ENCODE peak calls at places on chromosome 20, in eight cellular contexts. One of them, this sample, is unnamed.

GRCh38 chr20:58890454-58891075 is 38.0 kb downstream of the GNAS start:
- DNase-seq in H1: peak; percentile 76
- DNase-seq in cardiac muscle cell: peak; percentile 95
- DNase-seq in colonic mucosa: peak; percentile 72
- DNase-seq in IMR-90: peak; percentile 77
- DNase-seq in AG04450: no peak
- DNase-seq in lower lobe of right lung: peak; percentile 83
- DNase-seq in PC-9: peak; percentile 59
- DNase-seq in this sample: peak; percentile 76

GRCh38 chr20:634526-634925 is 18.5 kb downstream of the SRXN1 start:
- DNase-seq in H1: no peak
- DNase-seq in cardiac muscle cell: no peak
- DNase-seq in lower lobe of right lung: no peak
- DNase-seq in PC-9: no peak
- DNase-seq in colonic mucosa: no peak
- DNase-seq in IMR-90: no peak
- DNase-seq in AG04450: no peak
- DNase-seq in this sample: peak; percentile 19

GRCh38 chr20:56249244-56249955 is 868 bp downstream of the MC3R start:
- DNase-seq in colonic mucosa: peak; percentile 23
- DNase-seq in H1: peak; percentile 76
- DNase-seq in IMR-90: no peak
- DNase-seq in lower lobe of right lung: no peak
- DNase-seq in cardiac muscle cell: no peak
- DNase-seq in AG04450: no peak
- DNase-seq in PC-9: peak; percentile 21
- DNase-seq in this sample: peak; percentile 41

GRCh38 chr20:343107-343506 is 3.8 kb upstream of the NRSN2 start:
- DNase-seq in cardiac muscle cell: no peak
- DNase-seq in IMR-90: no peak
- DNase-seq in colonic mucosa: no peak
- DNase-seq in H1: no peak
- DNase-seq in AG04450: no peak
- DNase-seq in PC-9: no peak
- DNase-seq in lower lobe of right lung: no peak
- DNase-seq in this sample: no peak

GRCh38 chr20:1664911-1665310 is 7.3 kb upstream of the SIRPG start:
- DNase-seq in colonic mucosa: no peak
- DNase-seq in AG04450: no peak
- DNase-seq in cardiac muscle cell: no peak
- DNase-seq in IMR-90: no peak
- DNase-seq in H1: no peak
- DNase-seq in PC-9: no peak
- DNase-seq in lower lobe of right lung: no peak
- DNase-seq in this sample: no peak

GRCh38 chr20:43680976-43681375 is 14.1 kb downstream of the MYBL2 start:
- DNase-seq in cardiac muscle cell: no peak
- DNase-seq in colonic mucosa: no peak
- DNase-seq in lower lobe of right lung: no peak
- DNase-seq in PC-9: no peak
- DNase-seq in AG04450: no peak
- DNase-seq in H1: no peak
- DNase-seq in IMR-90: no peak
- DNase-seq in this sample: no peak

GRCh38 chr20:768426-768978 is at the start of gene SLC52A3:
- DNase-seq in lower lobe of right lung: peak; percentile 69
- DNase-seq in H1: peak; percentile 80
- DNase-seq in PC-9: peak; percentile 94
- DNase-seq in AG04450: no peak
- DNase-seq in colonic mucosa: peak; percentile 91
- DNase-seq in cardiac muscle cell: peak; percentile 36
- DNase-seq in IMR-90: no peak
- DNase-seq in this sample: peak; percentile 65

GRCh38 chr20:44730441-44730840 is 15.2 kb upstream of the KCNK15 start:
- DNase-seq in AG04450: no peak
- DNase-seq in lower lobe of right lung: peak; percentile 9
- DNase-seq in cardiac muscle cell: no peak
- DNase-seq in PC-9: peak; percentile 53
- DNase-seq in IMR-90: peak; percentile 77
- DNase-seq in H1: no peak
- DNase-seq in colonic mucosa: no peak
- DNase-seq in this sample: no peak

GRCh38 chr20:49045440-49046086 is 549 bp upstream of the CSE1L start:
- DNase-seq in AG04450: no peak
- DNase-seq in IMR-90: peak; percentile 6
- DNase-seq in H1: no peak
- DNase-seq in PC-9: peak; percentile 6
- DNase-seq in cardiac muscle cell: peak; percentile 1
- DNase-seq in lower lobe of right lung: peak; percentile 68
- DNase-seq in colonic mucosa: peak; percentile 36
- DNase-seq in this sample: no peak

GRCh38 chr20:63895886-63896135 is 885 bp downstream of the DNAJC5 start:
- DNase-seq in AG04450: no peak
- DNase-seq in lower lobe of right lung: no peak
- DNase-seq in cardiac muscle cell: no peak
- DNase-seq in H1: no peak
- DNase-seq in IMR-90: peak; percentile 20
- DNase-seq in PC-9: no peak
- DNase-seq in colonic mucosa: no peak
- DNase-seq in this sample: no peak

GRCh38 chr20:61980647-61981583 is 84.8 kb downstream of the TAF4 start:
- DNase-seq in H1: no peak
- DNase-seq in PC-9: peak; percentile 40
- DNase-seq in AG04450: no peak
- DNase-seq in colonic mucosa: no peak
- DNase-seq in cardiac muscle cell: peak; percentile 36
- DNase-seq in IMR-90: no peak
- DNase-seq in lower lobe of right lung: no peak
- DNase-seq in this sample: no peak
- TF ChIP-seq CTCF in H1: peak; percentile 59
- TF ChIP-seq CTCF in PC-9: peak; percentile 66
- TF ChIP-seq CTCF in AG04450: peak; percentile 36
- TF ChIP-seq CTCF in colonic mucosa: no peak
- TF ChIP-seq CTCF in cardiac muscle cell: peak; percentile 30
- TF ChIP-seq CTCF in IMR-90: peak; percentile 12
- TF ChIP-seq CTCF in lower lobe of right lung: peak; percentile 41
- TF ChIP-seq CTCF in this sample: peak; percentile 46

DNA sequence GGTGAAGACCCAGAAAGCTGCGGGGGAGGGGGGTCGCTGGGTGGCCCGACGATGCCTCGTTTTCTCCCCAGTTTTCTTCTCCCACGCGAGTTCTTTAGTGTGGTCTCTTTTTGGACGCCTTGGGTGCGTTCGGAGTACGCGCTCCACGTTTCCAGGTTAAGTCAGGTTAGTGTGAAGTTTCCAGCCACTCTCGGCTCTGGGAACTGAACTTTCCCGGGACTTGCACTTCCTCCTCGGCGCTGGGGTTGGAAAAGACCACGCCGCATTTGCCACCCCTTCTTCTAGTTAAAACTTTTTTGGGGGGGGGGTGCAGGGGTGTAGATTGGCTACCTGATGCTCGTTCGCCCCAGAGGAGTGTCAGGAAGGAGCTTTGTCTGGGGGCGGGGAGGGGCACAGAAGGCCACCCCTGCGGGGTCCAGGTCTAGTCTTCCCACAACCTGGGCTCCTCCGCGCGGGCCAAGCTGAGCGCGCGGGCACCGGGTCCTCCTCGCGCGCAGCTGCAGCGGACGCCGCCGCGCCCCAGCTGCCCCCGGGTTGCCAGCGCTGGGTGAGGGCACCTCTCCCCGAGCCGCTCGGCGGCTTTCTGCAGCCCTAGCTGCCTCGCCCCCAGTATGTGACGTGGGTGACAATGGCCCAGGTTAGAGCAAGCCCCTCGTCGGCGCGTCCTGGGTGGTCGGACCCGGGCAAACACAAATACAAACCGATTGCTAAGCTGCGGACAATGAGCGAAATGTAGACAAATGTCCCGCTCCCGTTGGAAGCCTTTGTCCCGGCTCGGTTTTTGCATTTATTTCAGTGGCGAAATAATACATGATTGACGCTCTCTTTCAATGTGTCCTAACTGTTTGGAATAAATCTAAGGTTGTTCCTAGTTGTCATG is 1.7 kb upstream of the NKX2-2 start:
- DNase-seq in IMR-90: no peak
- DNase-seq in lower lobe of right lung: no peak
- DNase-seq in cardiac muscle cell: no peak
- DNase-seq in colonic mucosa: no peak
- DNase-seq in PC-9: no peak
- DNase-seq in H1: peak; percentile 75
- DNase-seq in AG04450: no peak
- DNase-seq in this sample: no peak
- H3K27me3 ChIP-seq in IMR-90: peaks cover 93% of the 10 kb centered on the region
- H3K27me3 ChIP-seq in lower lobe of right lung: peaks cover 100% of the 10 kb centered on the region
- H3K27me3 ChIP-seq in cardiac muscle cell: peaks cover 100% of the 10 kb centered on the region
- H3K27me3 ChIP-seq in colonic mucosa: peaks cover 98% of the 10 kb centered on the region
- H3K27me3 ChIP-seq in PC-9: peaks cover 46% of the 10 kb centered on the region
- H3K27me3 ChIP-seq in H1: peaks cover 84% of the 10 kb centered on the region
- H3K27me3 ChIP-seq in AG04450: peaks cover 94% of the 10 kb centered on the region
- H3K27me3 ChIP-seq in this sample: peaks cover 85% of the 10 kb centered on the region

DNA sequence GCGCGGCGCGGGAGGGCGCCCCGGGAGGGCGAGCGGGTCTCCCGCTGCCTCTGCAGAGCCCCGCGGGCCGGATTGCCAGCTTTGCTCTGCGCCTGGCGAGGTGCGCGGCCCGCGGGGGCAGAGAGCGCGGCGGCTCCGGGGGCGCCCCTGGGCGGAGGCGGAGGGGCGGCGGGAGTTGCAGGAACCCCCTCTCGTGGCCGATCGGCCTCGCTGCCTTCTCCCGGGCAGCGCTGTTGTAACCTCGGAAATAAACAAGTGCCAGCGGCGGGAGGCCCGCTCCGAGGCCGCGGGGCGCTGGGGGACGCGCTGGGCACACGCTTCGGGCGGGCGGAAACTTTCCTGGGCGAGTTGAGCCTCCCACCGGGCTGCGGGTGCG is 1.2 kb downstream of the CDH4 start:
- DNase-seq in cardiac muscle cell: peak; percentile 67
- DNase-seq in PC-9: no peak
- DNase-seq in lower lobe of right lung: no peak
- DNase-seq in AG04450: no peak
- DNase-seq in H1: peak; percentile 65
- DNase-seq in IMR-90: peak; percentile 45
- DNase-seq in colonic mucosa: no peak
- DNase-seq in this sample: no peak
- H3K27ac ChIP-seq in cardiac muscle cell: no peak overlapping the region
- H3K27ac ChIP-seq in PC-9: no peak overlapping the region
- H3K27ac ChIP-seq in lower lobe of right lung: no peak overlapping the region
- H3K27ac ChIP-seq in AG04450: no peak overlapping the region
- H3K27ac ChIP-seq in H1: no peak overlapping the region
- H3K27ac ChIP-seq in IMR-90: peak overlapping the region; percentile 4
- H3K27ac ChIP-seq in colonic mucosa: no peak overlapping the region
- H3K27ac ChIP-seq in this sample: no peak overlapping the region

GRCh38 chr20:57498425-57499400 is 26.2 kb downstream of the CTCFL start:
- DNase-seq in H1: no peak
- DNase-seq in IMR-90: peak; percentile 7
- DNase-seq in cardiac muscle cell: peak; percentile 78
- DNase-seq in AG04450: no peak
- DNase-seq in lower lobe of right lung: no peak
- DNase-seq in colonic mucosa: peak; percentile 40
- DNase-seq in PC-9: peak; percentile 27
- DNase-seq in this sample: peak; percentile 70
- TF ChIP-seq CTCF in H1: peak; percentile 68
- TF ChIP-seq CTCF in IMR-90: peak; percentile 43
- TF ChIP-seq CTCF in cardiac muscle cell: peak; percentile 50
- TF ChIP-seq CTCF in AG04450: peak; percentile 37
- TF ChIP-seq CTCF in lower lobe of right lung: peak; percentile 25
- TF ChIP-seq CTCF in colonic mucosa: peak; percentile 37
- TF ChIP-seq CTCF in PC-9: peak; percentile 61
- TF ChIP-seq CTCF in this sample: peak; percentile 83

GRCh38 chr20:36366623-36367369 is 60.7 kb downstream of the DLGAP4 start:
- DNase-seq in colonic mucosa: no peak
- DNase-seq in AG04450: no peak
- DNase-seq in H1: no peak
- DNase-seq in IMR-90: no peak
- DNase-seq in cardiac muscle cell: no peak
- DNase-seq in lower lobe of right lung: no peak
- DNase-seq in PC-9: no peak
- DNase-seq in this sample: no peak

GRCh38 chr20:36367907-36368306 is 61.8 kb downstream of the DLGAP4 start:
- DNase-seq in cardiac muscle cell: no peak
- DNase-seq in IMR-90: no peak
- DNase-seq in H1: no peak
- DNase-seq in PC-9: no peak
- DNase-seq in colonic mucosa: no peak
- DNase-seq in AG04450: no peak
- DNase-seq in lower lobe of right lung: no peak
- DNase-seq in this sample: no peak

GRCh38 chr20:36368869-36369268 is 62.7 kb downstream of the DLGAP4 start:
- DNase-seq in H1: no peak
- DNase-seq in PC-9: no peak
- DNase-seq in cardiac muscle cell: no peak
- DNase-seq in colonic mucosa: no peak
- DNase-seq in IMR-90: no peak
- DNase-seq in AG04450: no peak
- DNase-seq in lower lobe of right lung: no peak
- DNase-seq in this sample: no peak

GRCh38 chr20:36368400-36368799 is 62.3 kb downstream of the DLGAP4 start:
- DNase-seq in lower lobe of right lung: no peak
- DNase-seq in AG04450: no peak
- DNase-seq in H1: no peak
- DNase-seq in cardiac muscle cell: no peak
- DNase-seq in PC-9: no peak
- DNase-seq in IMR-90: no peak
- DNase-seq in colonic mucosa: no peak
- DNase-seq in this sample: no peak

GRCh38 chr20:36367370-36367745 is 61.2 kb downstream of the DLGAP4 start:
- DNase-seq in cardiac muscle cell: no peak
- DNase-seq in AG04450: no peak
- DNase-seq in H1: no peak
- DNase-seq in IMR-90: no peak
- DNase-seq in PC-9: no peak
- DNase-seq in lower lobe of right lung: no peak
- DNase-seq in colonic mucosa: no peak
- DNase-seq in this sample: no peak
- H3K27me3 ChIP-seq in cardiac muscle cell: no peaks in the 10 kb centered on the region
- H3K27me3 ChIP-seq in AG04450: peaks cover 21% of the 10 kb centered on the region
- H3K27me3 ChIP-seq in H1: no peaks in the 10 kb centered on the region
- H3K27me3 ChIP-seq in IMR-90: peaks cover 47% of the 10 kb centered on the region
- H3K27me3 ChIP-seq in PC-9: peaks cover 36% of the 10 kb centered on the region
- H3K27me3 ChIP-seq in lower lobe of right lung: peaks cover 20% of the 10 kb centered on the region
- H3K27me3 ChIP-seq in colonic mucosa: no peaks in the 10 kb centered on the region
- H3K27me3 ChIP-seq in this sample: no peaks in the 10 kb centered on the region

GRCh38 chr20:19252670-19253120 is 40.3 kb downstream of the SLC24A3 start:
- DNase-seq in AG04450: no peak
- DNase-seq in IMR-90: no peak
- DNase-seq in lower lobe of right lung: peak; percentile 68
- DNase-seq in H1: peak; percentile 22
- DNase-seq in colonic mucosa: peak; percentile 35
- DNase-seq in PC-9: no peak
- DNase-seq in cardiac muscle cell: no peak
- DNase-seq in this sample: no peak
- H3K27ac ChIP-seq in AG04450: no peak overlapping the region
- H3K27ac ChIP-seq in IMR-90: no peak overlapping the region
- H3K27ac ChIP-seq in lower lobe of right lung: peak overlapping the region; percentile 36
- H3K27ac ChIP-seq in H1: no peak overlapping the region
- H3K27ac ChIP-seq in colonic mucosa: peak overlapping the region; percentile 20
- H3K27ac ChIP-seq in PC-9: no peak overlapping the region
- H3K27ac ChIP-seq in cardiac muscle cell: no peak overlapping the region
- H3K27ac ChIP-seq in this sample: no peak overlapping the region